ENCODE peak calls at places on chromosomes 13 and 19, in five cellular contexts. One of them, this sample, is unnamed.
A peak's percentile ranks its signal among the peaks of the same experiment; 100 is the strongest.

GRCh38 chr19:41847351-41848105 is 2.7 kb downstream of the DMRTC2 start:
- DNase-seq in K562: no peak
- DNase-seq in GM12878: no peak
- DNase-seq in HepG2: no peak
- DNase-seq in A549: no peak
- DNase-seq in this sample: no peak

GRCh38 chr13:33379597-33379996 is 94.0 kb upstream of the STARD13 start:
- DNase-seq in K562: no peak
- DNase-seq in A549: no peak
- DNase-seq in GM12878: no peak
- DNase-seq in HepG2: peak; percentile 43
- DNase-seq in this sample: peak; percentile 32

GRCh38 chr13:64684108-64684507 is 2546.0 kb downstream of the PCDH9 start:
- DNase-seq in HepG2: no peak
- DNase-seq in A549: no peak
- DNase-seq in GM12878: no peak
- DNase-seq in K562: no peak
- DNase-seq in this sample: no peak

GRCh38 chr13:29369060-29369743 is 226.3 kb downstream of the SLC7A1 start:
- DNase-seq in HepG2: peak; percentile 44
- DNase-seq in K562: no peak
- DNase-seq in A549: no peak
- DNase-seq in GM12878: peak; percentile 12
- DNase-seq in this sample: peak; percentile 81

GRCh38 chr19:41599175-41599966 is 23.4 kb downstream of the CEACAM21 start:
- DNase-seq in K562: no peak
- DNase-seq in A549: no peak
- DNase-seq in HepG2: no peak
- DNase-seq in GM12878: no peak
- DNase-seq in this sample: peak; percentile 60

GRCh38 chr13:37229931-37230330 is 124.5 kb upstream of the CSNK1A1L start:
- DNase-seq in K562: no peak
- DNase-seq in A549: no peak
- DNase-seq in HepG2: no peak
- DNase-seq in GM12878: no peak
- DNase-seq in this sample: no peak

GRCh38 chr13:48072304-48072703 is 22.6 kb downstream of the MED4 start:
- DNase-seq in K562: no peak
- DNase-seq in HepG2: no peak
- DNase-seq in GM12878: no peak
- DNase-seq in A549: no peak
- DNase-seq in this sample: no peak

GRCh38 chr13:32142956-32143375 is 111.4 kb downstream of the FRY start:
- DNase-seq in GM12878: no peak
- DNase-seq in HepG2: peak; percentile 98
- DNase-seq in A549: no peak
- DNase-seq in K562: no peak
- DNase-seq in this sample: peak; percentile 82

GRCh38 chr13:39415403-39415802 is 187.6 kb downstream of the LHFPL6 start:
- DNase-seq in K562: no peak
- DNase-seq in GM12878: no peak
- DNase-seq in HepG2: no peak
- DNase-seq in A549: no peak
- DNase-seq in this sample: peak; percentile 63

GRCh38 chr19:33552191-33552927 is 30.8 kb upstream of the PEPD start:
- DNase-seq in HepG2: no peak
- DNase-seq in GM12878: no peak
- DNase-seq in K562: no peak
- DNase-seq in A549: no peak
- DNase-seq in this sample: no peak

GRCh38 chr13:105979586-105979985 is 555.9 kb downstream of the EFNB2 start:
- DNase-seq in K562: no peak
- DNase-seq in HepG2: no peak
- DNase-seq in A549: no peak
- DNase-seq in GM12878: no peak
- DNase-seq in this sample: no peak

GRCh38 chr13:108220042-108220441 is 1.9 kb downstream of the ABHD13 start:
- DNase-seq in GM12878: no peak
- DNase-seq in A549: no peak
- DNase-seq in K562: no peak
- DNase-seq in HepG2: peak; percentile 9
- DNase-seq in this sample: peak; percentile 6

GRCh38 chr19:38294090-38294489 is 10.0 kb upstream of the C19orf33 start:
- DNase-seq in A549: no peak
- DNase-seq in K562: no peak
- DNase-seq in GM12878: no peak
- DNase-seq in HepG2: no peak
- DNase-seq in this sample: no peak

GRCh38 chr13:112661291-112661690 is 28.5 kb upstream of the ATP11A start:
- DNase-seq in HepG2: no peak
- DNase-seq in A549: no peak
- DNase-seq in K562: no peak
- DNase-seq in GM12878: no peak
- DNase-seq in this sample: no peak

DNA sequence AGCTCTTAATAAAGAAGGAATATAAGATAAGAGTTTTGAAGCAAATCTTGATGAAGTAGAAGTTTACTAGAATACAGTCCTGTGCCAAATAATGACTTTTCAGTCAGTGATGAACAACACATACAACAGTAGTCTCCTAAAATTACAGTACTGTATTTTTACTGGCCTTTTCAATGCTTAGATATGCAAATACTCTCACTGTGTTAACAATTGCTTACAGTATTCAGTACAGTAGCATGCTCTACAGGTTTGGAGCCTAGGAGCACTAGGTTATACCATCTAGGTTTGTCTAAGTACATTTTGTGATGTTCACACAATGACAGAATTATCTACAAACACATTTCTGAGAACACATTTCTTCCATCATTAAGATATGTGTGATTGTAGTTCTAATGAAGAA is 316.7 kb upstream of the KLHL1 start:
- DNase-seq in HepG2: no peak
- DNase-seq in A549: no peak
- DNase-seq in GM12878: no peak
- DNase-seq in K562: no peak
- DNase-seq in this sample: no peak
- H3K4me1 ChIP-seq in HepG2: no peaks in the 10 kb centered on the region
- H3K4me1 ChIP-seq in A549: no peaks in the 10 kb centered on the region
- H3K4me1 ChIP-seq in GM12878: no peaks in the 10 kb centered on the region
- H3K4me1 ChIP-seq in K562: no peaks in the 10 kb centered on the region
- H3K4me1 ChIP-seq in this sample: peaks cover 8% of the 10 kb centered on the region

DNA sequence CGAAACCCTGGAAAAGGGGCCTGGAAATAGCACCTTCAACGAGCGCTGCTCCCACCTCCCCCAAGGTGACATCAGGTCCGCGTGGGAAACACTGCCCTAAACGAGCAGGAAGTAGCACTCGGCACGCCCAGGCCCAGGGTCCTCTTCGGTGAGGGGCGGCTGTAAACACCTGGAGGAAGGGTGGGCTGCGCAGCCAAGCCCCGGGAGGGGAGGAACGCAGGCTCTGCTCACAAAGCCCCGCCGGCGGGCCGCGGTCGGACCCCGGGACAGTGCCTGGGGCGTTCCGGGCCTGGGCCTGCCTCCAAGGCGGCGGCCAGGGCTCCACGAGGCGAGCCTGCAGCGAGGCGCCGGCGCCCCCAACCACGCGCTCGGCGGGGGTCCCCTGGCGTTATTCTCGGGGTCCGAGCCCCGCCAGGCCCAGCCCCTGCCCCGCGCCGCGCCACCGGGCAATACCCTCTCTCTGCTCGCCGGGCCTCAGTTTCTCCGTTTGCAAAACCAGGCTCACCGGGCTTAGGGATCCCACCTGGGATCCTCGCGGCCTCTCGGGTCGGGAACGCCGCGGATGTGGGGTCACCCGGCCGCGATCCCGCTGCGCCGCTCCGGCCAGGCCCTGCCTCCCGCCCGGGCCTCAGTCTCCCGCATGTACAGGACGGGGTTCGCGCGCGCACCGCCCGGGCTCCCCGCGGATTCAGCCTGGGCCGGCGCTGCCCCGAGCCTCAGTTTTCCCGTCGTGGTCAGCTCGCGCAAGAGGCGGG is 630 bp downstream of the RNF126 start:
- DNase-seq in GM12878: no peak
- DNase-seq in K562: peak; percentile 60
- DNase-seq in A549: no peak
- DNase-seq in HepG2: peak; percentile 52
- DNase-seq in this sample: peak; percentile 70
- TF ChIP-seq JUNB in GM12878: no peak
- TF ChIP-seq JUNB in K562: no peak
- TF ChIP-seq JUNB in A549: no peak
- TF ChIP-seq JUNB in HepG2: no peak
- TF ChIP-seq JUNB in this sample: no peak

GRCh38 chr13:114268344-114269280 is 12.8 kb upstream of the UPF3A start:
- DNase-seq in A549: no peak
- DNase-seq in K562: no peak
- DNase-seq in GM12878: no peak
- DNase-seq in HepG2: no peak
- DNase-seq in this sample: no peak
- H3K4me1 ChIP-seq in A549: no peaks in the 10 kb centered on the region
- H3K4me1 ChIP-seq in K562: no peaks in the 10 kb centered on the region
- H3K4me1 ChIP-seq in GM12878: peaks cover 7% of the 10 kb centered on the region
- H3K4me1 ChIP-seq in HepG2: no peaks in the 10 kb centered on the region
- H3K4me1 ChIP-seq in this sample: no peaks in the 10 kb centered on the region

GRCh38 chr19:45473366-45474190 is 5.8 kb downstream of the FOSB start:
- DNase-seq in HepG2: no peak
- DNase-seq in A549: no peak
- DNase-seq in K562: no peak
- DNase-seq in GM12878: no peak
- DNase-seq in this sample: peak; percentile 68

GRCh38 chr19:45475537-45476348 is 7.9 kb downstream of the FOSB start:
- DNase-seq in K562: no peak
- DNase-seq in GM12878: no peak
- DNase-seq in HepG2: no peak
- DNase-seq in A549: no peak
- DNase-seq in this sample: no peak

GRCh38 chr19:45476349-45476717 is 8.5 kb downstream of the FOSB start:
- DNase-seq in K562: no peak
- DNase-seq in A549: no peak
- DNase-seq in HepG2: no peak
- DNase-seq in GM12878: no peak
- DNase-seq in this sample: no peak

GRCh38 chr19:45474191-45474940 is 6.6 kb downstream of the FOSB start:
- DNase-seq in HepG2: no peak
- DNase-seq in K562: no peak
- DNase-seq in A549: no peak
- DNase-seq in GM12878: no peak
- DNase-seq in this sample: no peak

GRCh38 chr19:45474941-45475516 is 7.2 kb downstream of the FOSB start:
- DNase-seq in HepG2: no peak
- DNase-seq in GM12878: no peak
- DNase-seq in K562: no peak
- DNase-seq in A549: no peak
- DNase-seq in this sample: no peak
- TF ChIP-seq JUNB in HepG2: no peak
- TF ChIP-seq JUNB in GM12878: no peak
- TF ChIP-seq JUNB in K562: no peak
- TF ChIP-seq JUNB in A549: no peak
- TF ChIP-seq JUNB in this sample: no peak